ENCODE peak calls at places on chromosomes 11 and 22, in eight cellular contexts. Z is hepatocyte, R is astrocyte of the spinal cord, O is cardiac muscle cell, J is neural progenitor cell, L is nephron progenitor cell, M is AG04450, N is tibial nerve. W is an unnamed sample.
A peak's percentile ranks its signal among the peaks of the same experiment; 100 is the strongest.

GRCh38 chr11:75325713-75326438 is 25.6 kb downstream of the ARRB1 start:
- DNase-seq in L (no peak), M (peak; percentile 79), N (peak; percentile 43), Z (peak; percentile 76), O (peak; percentile 93), J (no peak), R (peak; percentile 86), W (no peak)

GRCh38 chr11:35159111-35159510 is 20.1 kb downstream of the CD44 start:
- DNase-seq in J (no peak), Z (no peak), L (no peak), N (no peak), O (no peak), M (no peak), R (no peak), W (no peak)

GRCh38 chr11:46200537-46201281 is 76.8 kb upstream of the CREB3L1 start:
- DNase-seq in Z (no peak), J (no peak), R (peak; percentile 21), M (no peak), N (no peak), O (no peak), L (no peak), W (no peak)

GRCh38 chr11:124864892-124865180 is 396 bp upstream of the ROBO3 start:
- DNase-seq in J (no peak), O (no peak), L (no peak), Z (no peak), R (no peak), N (no peak), M (no peak), W (no peak)

GRCh38 chr22:25763239-25763777 is 21.3 kb downstream of the MYO18B start:
- DNase-seq in M (no peak), L (no peak), Z (no peak), O (no peak), N (no peak), J (no peak), R (no peak), W (no peak)

GRCh38 chr11:132655187-132655855 is 877.0 kb downstream of the OPCML start:
- DNase-seq in Z (no peak), M (no peak), R (no peak), L (no peak), O (no peak), N (no peak), J (no peak), W (no peak)

GRCh38 chr11:28105869-28106268 is 2.1 kb downstream of the KIF18A start:
- DNase-seq in M (no peak), Z (no peak), J (no peak), O (no peak), L (no peak), N (no peak), R (no peak), W (no peak)

GRCh38 chr11:67274768-67275605 is 8.7 kb downstream of the GRK2 start:
- DNase-seq in R (no peak), J (no peak), L (peak; percentile 15), M (no peak), Z (no peak), N (no peak), O (no peak), W (no peak)

GRCh38 chr11:102926517-102926916 is 29.0 kb downstream of the MMP13 start:
- DNase-seq in R (no peak), M (no peak), O (no peak), J (no peak), L (no peak), N (no peak), Z (no peak), W (no peak)

GRCh38 chr11:32033491-32033890 is 57.4 kb upstream of the RCN1 start:
- DNase-seq in O (peak; percentile 55), R (no peak), N (no peak), J (no peak), Z (no peak), M (no peak), L (no peak), W (no peak)

GRCh38 chr11:6418958-6419611 is at the start of gene APBB1:
- DNase-seq in J (peak; percentile 89), Z (peak; percentile 88), L (peak; percentile 79), M (no peak), R (peak; percentile 38), O (peak; percentile 60), N (peak; percentile 40), W (peak; percentile 86)

GRCh38 chr22:28670153-28670552 is 9.5 kb downstream of the TTC28 start:
- DNase-seq in L (no peak), O (no peak), J (no peak), N (no peak), M (no peak), R (no peak), Z (no peak), W (no peak)

GRCh38 chr22:25402501-25403283 is 161.8 kb upstream of the GRK3 start:
- DNase-seq in R (no peak), J (no peak), O (peak; percentile 56), N (no peak), M (no peak), Z (no peak), L (no peak), W (no peak)

GRCh38 chr11:62560566-62561103 is 13.1 kb downstream of the EEF1G start:
- DNase-seq in R (peak; percentile 97), M (peak; percentile 97), L (peak; percentile 72), N (peak; percentile 79), O (peak; percentile 98), Z (peak; percentile 96), J (peak; percentile 91), W (no peak)

GRCh38 chr11:93537767-93538261 is 5.4 kb downstream of the SMCO4 start:
- DNase-seq in M (no peak), Z (peak; percentile 45), L (no peak), R (no peak), O (peak; percentile 14), N (no peak), J (no peak), W (no peak)

GRCh38 chr11:19670030-19670761 is 42.4 kb upstream of the NAV2 start:
- DNase-seq in R (peak; percentile 85), J (peak; percentile 32), L (no peak), Z (peak; percentile 25), M (no peak), N (no peak), O (no peak), W (no peak)

GRCh38 chr22:48478529-48479265 is 1349.0 kb downstream of the BRD1 start:
- DNase-seq in L (no peak), J (no peak), O (no peak), Z (no peak), M (no peak), N (no peak), R (no peak), W (no peak)

GRCh38 chr11:95498731-95499396 is 267.9 kb upstream of the SESN3 start:
- DNase-seq in L (peak; percentile 10), J (peak; percentile 89), O (no peak), N (no peak), R (no peak), Z (no peak), M (no peak), W (no peak)

GRCh38 chr22:44930711-44931035 is 79.1 kb downstream of the PHF21B start:
- DNase-seq in M (no peak), J (no peak), O (no peak), Z (no peak), L (no peak), N (no peak), R (no peak), W (no peak)

GRCh38 chr11:9527481-9528140 is 45.9 kb upstream of the WEE1 start:
- DNase-seq in M (peak; percentile 13), J (no peak), O (peak; percentile 96), Z (no peak), N (no peak), L (no peak), R (peak; percentile 90), W (no peak)

GRCh38 chr22:44344407-44344806 is 31.7 kb upstream of the SHISAL1 start:
- DNase-seq in R (no peak), J (no peak), M (no peak), L (no peak), N (no peak), Z (no peak), O (no peak), W (no peak)

GRCh38 chr11:104159356-104159755 is 4.6 kb downstream of the PDGFD start:
- DNase-seq in N (no peak), R (peak; percentile 8), L (no peak), M (no peak), J (no peak), Z (no peak), O (no peak), W (no peak)

GRCh38 chr11:113806403-113806802 is 26.8 kb downstream of the CLDN25 start:
- DNase-seq in Z (peak; percentile 58), N (no peak), R (no peak), L (peak; percentile 30), J (peak; percentile 80), O (peak; percentile 44), M (no peak), W (no peak)

GRCh38 chr11:3202759-3203158 is 15.9 kb downstream of the MRGPRG start:
- DNase-seq in M (no peak), Z (no peak), L (peak; percentile 4), O (no peak), J (no peak), R (no peak), N (no peak), W (no peak)
- TF ChIP-seq CTCF in M (no peak), Z (no peak), L (no peak), O (no peak), J (no peak), R (no peak), N (no peak), W (no peak)

GRCh38 chr11:30855383-30856006 is 269.3 kb upstream of the MPPED2 start:
- DNase-seq in Z (peak; percentile 37), N (no peak), J (no peak), O (peak; percentile 21), M (no peak), R (peak; percentile 15), L (no peak), W (no peak)
- TF ChIP-seq CTCF in Z (peak; percentile 76), N (peak; percentile 59), J (peak; percentile 44), O (no peak), M (peak; percentile 17), R (no peak), L (peak; percentile 33), W (no peak)

GRCh38 chr11:68891356-68891948 is 12.2 kb downstream of the MRPL21 start:
- DNase-seq in R (no peak), Z (no peak), J (no peak), L (no peak), N (no peak), M (no peak), O (no peak), W (no peak)

GRCh38 chr11:68890490-68891231 is 13.0 kb downstream of the MRPL21 start:
- DNase-seq in O (peak; percentile 80), M (no peak), N (peak; percentile 84), Z (peak; percentile 31), R (peak; percentile 97), L (no peak), J (no peak), W (no peak)

GRCh38 chr11:68893282-68893681 is 10.3 kb downstream of the MRPL21 start:
- DNase-seq in J (no peak), R (no peak), Z (no peak), O (no peak), M (no peak), N (no peak), L (no peak), W (no peak)

GRCh38 chr11:68892576-68892975 is 11.1 kb downstream of the MRPL21 start:
- DNase-seq in Z (no peak), J (no peak), L (no peak), O (no peak), M (no peak), R (no peak), N (no peak), W (no peak)

GRCh38 chr11:68889948-68890446 is 13.6 kb downstream of the MRPL21 start:
- DNase-seq in O (peak; percentile 80), M (peak; percentile 27), R (peak; percentile 94), L (peak; percentile 42), Z (peak; percentile 74), N (peak; percentile 49), J (peak; percentile 71), W (no peak)
- TF ChIP-seq CTCF in O (peak; percentile 72), M (peak; percentile 57), R (peak; percentile 74), L (peak; percentile 41), Z (peak; percentile 56), N (peak; percentile 72), J (peak; percentile 66), W (peak; percentile 19)

GRCh38 chr11:63670738-63671321 is 346 bp downstream of the ATL3 start:
- DNase-seq in J (peak; percentile 74), O (peak; percentile 57), Z (peak; percentile 52), R (no peak), N (peak; percentile 28), M (no peak), L (no peak), W (peak; percentile 65)
- TF ChIP-seq CTCF in J (peak; percentile 56), O (peak; percentile 36), Z (peak; percentile 32), R (peak; percentile 56), N (peak; percentile 51), M (peak; percentile 43), L (no peak), W (peak; percentile 46)

W was measured in GM13977.